ENCODE peak calls at places on chromosomes 12 and 14, in five cellular contexts. J is NCI-H1092; Y is T-helper 2 cell; P is activated CD8-positive, alpha-beta memory T cell treated with anti-CD3 and anti-CD28 coated beads, Interleukin-2, amount 50 U/mL, for 48 hours; H is foreskin melanocyte. L is an unnamed sample.

GRCh38 chr12:40446385-40446784 is 221.6 kb downstream of the LRRK2 start:
- DNase-seq in J (no peak), Y (no peak), P (no peak), H (peak), L (peak)

GRCh38 chr12:115451785-115452736 is 768.1 kb upstream of the TBX3 start:
- DNase-seq in J (peak), Y (no peak), P (no peak), H (no peak), L (no peak)

GRCh38 chr12:52691076-52691764 is 11.0 kb upstream of the KRT1 start:
- DNase-seq in J (peak), Y (peak), P (peak), H (no peak), L (no peak)

GRCh38 chr12:42935756-42936155 is 346.2 kb upstream of the PRICKLE1 start:
- DNase-seq in J (no peak), Y (no peak), P (no peak), H (no peak), L (no peak)

GRCh38 chr12:56687225-56688128 is 607 bp downstream of the PTGES3 start:
- DNase-seq in J (no peak), Y (peak), P (peak), H (no peak), L (no peak)

GRCh38 chr12:116353958-116354357 is 76.5 kb upstream of the MED13L start:
- DNase-seq in J (no peak), Y (no peak), P (no peak), H (no peak), L (no peak)

GRCh38 chr12:9827209-9827888 is at the start of gene KLRF1:
- DNase-seq in J (no peak), Y (no peak), P (no peak), H (no peak), L (no peak)

GRCh38 chr14:78566017-78566858 is 396.1 kb downstream of the NRXN3 start:
- DNase-seq in J (peak), Y (no peak), P (peak), H (peak), L (peak)

GRCh38 chr14:103699901-103700752 is 15.1 kb downstream of the XRCC3 start:
- DNase-seq in J (no peak), Y (no peak), P (no peak), H (no peak), L (no peak)

GRCh38 chr14:90301580-90302181 is 30.1 kb downstream of the NRDE2 start:
- DNase-seq in J (no peak), Y (no peak), P (no peak), H (peak), L (no peak)

GRCh38 chr12:57110189-57111045 is 745 bp downstream of the STAT6 start:
- DNase-seq in J (no peak), Y (peak), P (peak), H (peak), L (peak)

GRCh38 chr12:76762556-76762955 is 1.4 kb upstream of the ZDHHC17 start:
- DNase-seq in J (no peak), Y (no peak), P (no peak), H (no peak), L (no peak)

GRCh38 chr14:64303471-64303917 is 9.3 kb upstream of the ESR2 start:
- DNase-seq in J (peak), Y (no peak), P (no peak), H (peak), L (peak)

GRCh38 chr14:71206766-71207371 is 299.6 kb downstream of the PCNX1 start:
- DNase-seq in J (no peak), Y (no peak), P (no peak), H (no peak), L (no peak)

GRCh38 chr14:55077155-55077554 is 25.7 kb downstream of the MAPK1IP1L start:
- DNase-seq in J (no peak), Y (no peak), P (no peak), H (no peak), L (no peak)

GRCh38 chr12:1457901-1458300 is 136.5 kb downstream of the FBXL14 start:
- DNase-seq in J (no peak), Y (no peak), P (no peak), H (no peak), L (no peak)

GRCh38 chr14:53011053-53011462 is 60.2 kb upstream of the FERMT2 start:
- DNase-seq in J (no peak), Y (no peak), P (no peak), H (peak), L (no peak)

GRCh38 chr12:22234561-22234960 is 99.9 kb downstream of the ST8SIA1 start:
- DNase-seq in J (no peak), Y (no peak), P (no peak), H (no peak), L (no peak)

GRCh38 chr12:89280833-89281533 is 71.3 kb downstream of the DUSP6 start:
- DNase-seq in J (no peak), Y (no peak), P (no peak), H (peak), L (no peak)

GRCh38 chr14:35133542-35134328 is 11.4 kb downstream of the PRORP start:
- DNase-seq in J (no peak), Y (no peak), P (no peak), H (no peak), L (no peak)

GRCh38 chr12:11888029-11888428 is 182.7 kb upstream of the BCL2L14 start:
- DNase-seq in J (no peak), Y (no peak), P (no peak), H (no peak), L (no peak)

L was measured in GM19239.